ENCODE peak calls at places on chromosomes 5 and 9, in four cellular contexts. L is neuronal stem cell, T is mesenchymal stem cell, M is H1. W is an unnamed sample.

GRCh38 chr5:28344803-28345433 is 1306.5 kb upstream of the CDH9 start:
- DNase-seq in L (peak; percentile 49), T (peak; percentile 34), M (peak; percentile 2), W (peak; percentile 29)

GRCh38 chr5:8061140-8061469 is 192.2 kb downstream of the MTRR start:
- DNase-seq in L (no peak), T (no peak), M (no peak), W (no peak)

GRCh38 chr5:80109549-80110478 is 74.7 kb downstream of the THBS4 start:
- DNase-seq in L (no peak), T (no peak), M (no peak), W (peak; percentile 50)

GRCh38 chr9:135075234-135076142 is 12.0 kb upstream of the OLFM1 start:
- DNase-seq in L (no peak), T (no peak), M (no peak), W (peak; percentile 65)

GRCh38 chr9:98958271-98958989 is 14.7 kb downstream of the COL15A1 start:
- DNase-seq in L (no peak), T (peak; percentile 87), M (no peak), W (no peak)

GRCh38 chr5:10077721-10078551 is 171.8 kb downstream of the ATPSCKMT start:
- DNase-seq in L (no peak), T (no peak), M (no peak), W (no peak)

GRCh38 chr5:177430146-177430951 is 3.9 kb downstream of the GRK6 start:
- DNase-seq in L (no peak), T (no peak), M (no peak), W (no peak)

GRCh38 chr5:142366007-142366406 is 41.2 kb upstream of the SPRY4 start:
- DNase-seq in L (no peak), T (no peak), M (no peak), W (no peak)

GRCh38 chr5:53397845-53398244 is 82.6 kb upstream of the FST start:
- DNase-seq in L (no peak), T (peak; percentile 85), M (no peak), W (no peak)

GRCh38 chr9:14348241-14349140 is 34.5 kb upstream of the NFIB start:
- DNase-seq in L (peak; percentile 48), T (peak; percentile 46), M (no peak), W (peak; percentile 49)

GRCh38 chr9:32431940-32432555 is 47.6 kb downstream of the ACO1 start:
- DNase-seq in L (peak; percentile 12), T (peak; percentile 59), M (no peak), W (peak; percentile 43)

GRCh38 chr5:88142801-88143692 is 125.6 kb downstream of the TMEM161B start:
- DNase-seq in L (peak; percentile 31), T (peak; percentile 18), M (no peak), W (no peak)

GRCh38 chr9:71716138-71716909 is 52.0 kb downstream of the CEMIP2 start:
- DNase-seq in L (no peak), T (no peak), M (no peak), W (no peak)

GRCh38 chr9:94672811-94673487 is 33.6 kb upstream of the FBP1 start:
- DNase-seq in L (no peak), T (peak; percentile 59), M (no peak), W (no peak)

GRCh38 chr5:154199671-154200220 is 9.2 kb downstream of the GALNT10 start:
- DNase-seq in L (no peak), T (no peak), M (no peak), W (no peak)

GRCh38 chr9:121577201-121577600 is 74.2 kb upstream of the DAB2IP start:
- DNase-seq in L (no peak), T (no peak), M (no peak), W (no peak)

GRCh38 chr9:19675492-19675891 is 113.3 kb downstream of the SLC24A2 start:
- DNase-seq in L (no peak), T (no peak), M (no peak), W (no peak)

GRCh38 chr5:16794381-16794913 is 141.6 kb downstream of the MYO10 start:
- DNase-seq in L (no peak), T (no peak), M (no peak), W (no peak)

GRCh38 chr5:169637856-169638190 is 748 bp downstream of the DOCK2 start:
- DNase-seq in L (no peak), T (no peak), M (no peak), W (no peak)

GRCh38 chr5:175654807-175655206 is 3.1 kb upstream of the HRH2 start:
- DNase-seq in L (no peak), T (no peak), M (no peak), W (no peak)

DNA sequence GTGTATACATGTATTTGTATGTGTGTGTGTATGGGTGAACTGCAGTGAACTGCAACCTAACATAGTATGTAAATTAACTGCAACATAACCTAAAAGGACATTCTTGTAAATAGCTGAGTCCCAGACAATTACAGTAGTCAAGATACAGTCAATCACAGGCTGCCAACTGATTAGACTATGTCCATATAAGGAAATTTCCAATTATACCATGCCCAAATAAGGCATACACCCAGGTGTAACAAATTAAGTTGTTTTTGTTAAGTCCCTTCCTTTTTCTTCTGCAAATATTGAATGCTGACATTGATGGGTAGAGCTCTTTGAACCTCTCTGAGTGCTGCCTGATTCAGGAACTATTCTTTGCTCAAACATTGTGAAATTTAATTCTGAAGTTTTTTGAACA is 594.6 kb upstream of the FAM174A start:
- DNase-seq in L (no peak), T (no peak), M (no peak), W (no peak)
- H3K9ac ChIP-seq in L (no peak overlapping the region), T (no peak overlapping the region), M (no peak overlapping the region), W (no peak overlapping the region)

DNA sequence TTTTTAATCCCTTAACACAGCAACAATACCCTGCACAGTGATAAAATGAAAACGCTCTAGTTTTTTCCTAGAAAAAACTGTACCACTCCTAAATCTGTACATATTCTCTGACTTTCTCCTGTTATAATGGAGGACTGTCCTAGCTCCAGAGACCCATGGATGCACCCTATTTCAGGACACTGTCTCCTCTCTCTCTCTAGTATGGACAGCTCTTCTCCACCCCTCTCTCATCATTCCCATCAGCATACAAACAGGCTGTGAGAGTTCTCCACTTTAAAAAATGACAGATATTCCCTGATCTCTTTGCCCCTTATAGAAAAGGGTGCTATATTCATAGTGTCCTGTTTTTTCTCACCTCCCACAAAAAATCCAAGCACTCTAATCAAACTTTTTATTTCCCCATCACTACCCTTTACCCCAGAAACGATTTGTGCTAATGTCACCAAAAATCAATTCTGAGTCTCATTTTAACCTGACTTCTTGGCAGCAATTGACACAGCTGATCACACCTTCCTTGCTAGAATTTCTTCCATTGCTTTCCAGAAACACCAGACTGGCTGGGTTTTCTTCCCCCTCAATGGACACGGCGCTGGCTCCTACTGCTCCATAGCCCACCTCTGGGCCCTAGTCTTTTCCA is 20.7 kb downstream of the ZNF608 start:
- DNase-seq in L (no peak), T (no peak), M (no peak), W (no peak)
- H2BK12ac ChIP-seq in L (no peak overlapping the region), T (no peak overlapping the region), M (no peak overlapping the region), W (no peak overlapping the region)

GRCh38 chr9:111232997-111233790 is 96.8 kb downstream of the OR2K2 start:
- DNase-seq in L (peak; percentile 30), T (no peak), M (no peak), W (no peak)

GRCh38 chr9:111237447-111237846 is 92.6 kb downstream of the OR2K2 start:
- DNase-seq in L (no peak), T (no peak), M (no peak), W (no peak)

GRCh38 chr9:111236337-111236736 is 93.7 kb downstream of the OR2K2 start:
- DNase-seq in L (no peak), T (no peak), M (no peak), W (no peak)

GRCh38 chr9:111233963-111234362 is 96.1 kb downstream of the OR2K2 start:
- DNase-seq in L (no peak), T (no peak), M (no peak), W (no peak)

DNA sequence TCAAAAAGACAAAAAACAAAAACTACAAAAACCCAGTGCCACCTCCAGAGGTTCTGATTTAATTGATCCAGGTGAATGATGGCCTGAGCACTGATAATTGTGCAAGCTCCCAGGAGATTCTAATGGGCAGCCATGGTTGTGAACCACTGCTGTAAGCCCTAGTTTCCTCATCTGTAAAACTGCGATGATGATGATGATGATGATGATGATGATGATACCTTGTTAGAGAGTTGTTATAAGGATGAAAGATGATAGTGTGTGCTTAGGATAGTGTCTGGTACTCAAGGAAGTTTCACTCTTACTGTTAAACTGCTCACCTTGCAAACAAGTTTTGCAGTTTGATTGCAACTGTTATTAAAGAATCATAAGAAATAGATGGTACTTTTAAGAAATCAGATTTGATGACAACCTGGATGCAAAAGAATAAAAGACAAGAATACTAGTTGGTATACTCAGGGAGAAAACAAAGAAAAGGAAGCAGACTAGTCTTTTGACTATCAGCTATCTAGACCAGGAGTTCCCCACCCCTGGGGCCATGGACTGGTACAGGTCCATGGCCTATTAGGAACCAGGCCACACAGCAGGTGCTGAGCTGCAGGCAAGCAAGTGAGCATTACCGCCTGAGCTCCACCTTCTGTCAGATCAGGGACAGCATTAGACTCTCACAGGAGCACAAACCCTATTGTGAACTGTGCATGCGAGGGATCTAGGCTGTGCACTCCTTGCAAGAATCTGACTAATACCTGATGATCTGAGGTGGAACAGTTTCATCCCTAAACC is 98.0 kb downstream of the OR2K2 start:
- DNase-seq in L (no peak), T (no peak), M (no peak), W (no peak)
- H2BK15ac ChIP-seq in L (no peak overlapping the region), T (no peak overlapping the region), M (no peak overlapping the region), W (no peak overlapping the region)

GRCh38 chr5:137115152-137115551 is 384.0 kb downstream of the SPOCK1 start:
- DNase-seq in L (no peak), T (no peak), M (no peak), W (no peak)

GRCh38 chr5:137113161-137113560 is 386.0 kb downstream of the SPOCK1 start:
- DNase-seq in L (no peak), T (no peak), M (no peak), W (no peak)

GRCh38 chr5:137118629-137119028 is 380.5 kb downstream of the SPOCK1 start:
- DNase-seq in L (no peak), T (no peak), M (no peak), W (no peak)

GRCh38 chr5:137113939-137114338 is 385.2 kb downstream of the SPOCK1 start:
- DNase-seq in L (no peak), T (no peak), M (no peak), W (no peak)

DNA sequence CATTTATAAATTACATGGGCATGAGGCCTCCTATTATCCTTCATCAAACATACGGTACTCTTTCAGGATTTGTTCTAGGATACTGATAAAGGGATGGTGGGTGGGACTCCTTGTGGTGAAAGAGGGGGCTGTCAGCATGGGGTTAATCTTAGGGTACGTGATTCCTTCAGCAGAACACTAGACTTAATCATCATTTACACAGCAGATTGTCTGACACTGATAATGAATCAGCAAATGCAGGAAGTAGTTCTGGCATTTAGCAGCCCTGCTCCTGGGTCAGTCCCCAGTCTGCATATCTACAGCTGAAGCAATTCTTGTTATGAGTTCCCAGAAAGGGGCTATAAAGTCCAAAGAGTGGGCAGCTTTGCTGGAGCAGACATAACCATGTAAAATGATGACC is 384.6 kb downstream of the SPOCK1 start:
- DNase-seq in L (no peak), T (no peak), M (no peak), W (no peak)
- H3K9ac ChIP-seq in L (no peak overlapping the region), T (no peak overlapping the region), M (no peak overlapping the region), W (no peak overlapping the region)